ENCODE peak calls at places on chromosomes 1 and 21, in five cellular contexts. M is heart left ventricle; H is CD4-positive, CD25-positive, alpha-beta regulatory T cell; C is left lung; G is aorta. J is an unnamed sample.

GRCh38 chr1:34320081-34320480 is 143.4 kb downstream of the C1orf94 start:
- DNase-seq in H (no peak), M (no peak), G (no peak), C (no peak), J (no peak)

GRCh38 chr1:54314691-54315455 is 91.3 kb downstream of the SSBP3 start:
- DNase-seq in G (no peak), C (no peak), M (no peak), H (no peak), J (no peak)

GRCh38 chr1:202143011-202143767 is 1.3 kb downstream of the ARL8A start:
- DNase-seq in H (peak; percentile 23), G (peak; percentile 73), C (peak; percentile 86), M (no peak), J (no peak)

GRCh38 chr1:8004803-8005573 is 21.1 kb downstream of the ERRFI1 start:
- DNase-seq in C (peak; percentile 81), M (peak; percentile 87), G (peak; percentile 88), H (no peak), J (no peak)

GRCh38 chr1:151968791-151969399 is 24.8 kb downstream of the S100A10 start:
- DNase-seq in M (no peak), C (no peak), G (no peak), H (no peak), J (no peak)

GRCh38 chr1:53274026-53274425 is 35.7 kb upstream of the MAGOH start:
- DNase-seq in M (no peak), G (no peak), H (no peak), C (no peak), J (no peak)

GRCh38 chr1:38178236-38178635 is 131.6 kb upstream of the POU3F1 start:
- DNase-seq in G (no peak), M (no peak), C (no peak), H (no peak), J (no peak)

GRCh38 chr1:117929340-117930172 is at the start of the genes GDAP2 and WDR3:
- DNase-seq in C (peak; percentile 97), H (peak; percentile 95), M (peak; percentile 98), G (peak; percentile 98), J (peak; percentile 95)

GRCh38 chr21:32861871-32862270 is 90.3 kb upstream of the PAXBP1 start:
- DNase-seq in G (no peak), H (no peak), C (no peak), M (no peak), J (no peak)

GRCh38 chr1:94621392-94621791 is 79.8 kb upstream of the F3 start:
- DNase-seq in C (no peak), M (no peak), H (no peak), G (no peak), J (no peak)

GRCh38 chr1:154877370-154877974 is 7.4 kb upstream of the KCNN3 start:
- DNase-seq in C (no peak), H (no peak), G (no peak), M (no peak), J (no peak)

GRCh38 chr21:29403922-29404538 is 105.3 kb downstream of the BACH1 start:
- DNase-seq in G (no peak), H (no peak), C (peak; percentile 77), M (peak; percentile 23), J (no peak)

GRCh38 chr21:33901421-33902288 is 13.9 kb downstream of the ATP5PO start:
- DNase-seq in C (no peak), M (peak; percentile 36), G (no peak), H (no peak), J (no peak)

GRCh38 chr1:83942914-83943313 is 56.0 kb downstream of the TTLL7 start:
- DNase-seq in G (no peak), C (no peak), M (no peak), H (no peak), J (no peak)

GRCh38 chr1:25245809-25246599 is 1.2 kb downstream of the RSRP1 start:
- DNase-seq in C (no peak), G (no peak), H (peak; percentile 8), M (no peak), J (no peak)

GRCh38 chr1:230868736-230869385 is 540 bp upstream of the C1orf198 start:
- DNase-seq in H (no peak), C (peak; percentile 80), G (peak; percentile 81), M (peak; percentile 74), J (no peak)

GRCh38 chr1:180177931-180178330 is 23.3 kb downstream of the QSOX1 start:
- DNase-seq in C (no peak), G (peak; percentile 13), M (no peak), H (no peak), J (no peak)

GRCh38 chr1:72105201-72105600 is 177.1 kb downstream of the NEGR1 start:
- DNase-seq in G (no peak), C (no peak), M (no peak), H (no peak), J (no peak)

GRCh38 chr1:155951753-155952504 is 10.5 kb downstream of the RXFP4 start:
- DNase-seq in M (no peak), C (no peak), H (no peak), G (peak; percentile 18), J (no peak)

GRCh38 chr21:16583567-16583966 is 853.8 kb downstream of the USP25 start:
- DNase-seq in H (no peak), G (no peak), C (no peak), M (no peak), J (no peak)

GRCh38 chr1:222739465-222739864 is 2.5 kb downstream of the FAM177B start:
- DNase-seq in M (no peak), G (no peak), C (no peak), H (no peak), J (no peak)

GRCh38 chr1:161069201-161069685 is 448 bp downstream of the ARHGAP30 start:
- DNase-seq in C (no peak), G (peak; percentile 52), M (no peak), H (peak; percentile 25), J (no peak)

GRCh38 chr1:95012389-95012788 is 60.4 kb downstream of the ALG14 start:
- DNase-seq in H (no peak), M (no peak), C (no peak), G (no peak), J (no peak)

GRCh38 chr1:50959303-50959912 is 659 bp downstream of the FAF1 start:
- DNase-seq in H (no peak), C (no peak), M (no peak), G (no peak), J (no peak)

DNA sequence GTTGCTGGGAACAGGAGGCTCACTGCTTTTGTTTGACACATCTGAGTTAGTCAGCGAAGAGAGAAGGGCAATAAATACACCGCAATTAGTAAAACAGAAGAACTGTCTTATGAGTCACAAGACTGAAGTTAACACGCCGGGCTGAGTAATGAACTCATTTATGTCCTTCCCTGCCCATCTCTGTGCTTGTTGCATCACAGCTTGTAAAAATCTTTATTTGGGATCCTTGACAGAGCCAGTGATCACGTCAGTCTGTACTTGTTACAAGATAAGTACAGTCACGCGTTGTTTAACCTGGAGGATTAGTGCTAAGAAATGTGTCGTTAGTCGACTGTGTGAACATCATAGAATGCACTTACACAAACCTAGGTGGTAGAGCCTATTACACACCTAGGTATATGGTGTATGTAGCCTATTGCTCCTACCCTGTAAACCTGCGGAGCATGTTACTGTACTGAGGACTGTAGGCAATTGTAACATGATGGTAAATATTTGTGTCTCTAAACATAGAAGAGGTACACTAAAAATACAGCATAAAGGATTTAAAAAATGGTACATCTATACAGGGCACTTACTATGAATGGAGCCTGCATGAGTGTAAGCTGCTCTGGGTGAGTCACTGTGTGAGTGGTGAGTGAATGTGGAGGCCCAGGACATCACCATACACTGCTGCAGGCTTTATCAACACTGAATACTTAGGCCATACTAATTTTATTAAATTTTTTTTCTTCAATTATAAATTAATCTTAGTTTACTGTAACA is 272.2 kb downstream of the TNR start:
- DNase-seq in M (no peak), G (no peak), H (no peak), C (no peak), J (no peak)
- H3K27ac ChIP-seq in M (no peak overlapping the region), G (no peak overlapping the region), H (no peak overlapping the region), C (no peak overlapping the region), J (no peak overlapping the region)

DNA sequence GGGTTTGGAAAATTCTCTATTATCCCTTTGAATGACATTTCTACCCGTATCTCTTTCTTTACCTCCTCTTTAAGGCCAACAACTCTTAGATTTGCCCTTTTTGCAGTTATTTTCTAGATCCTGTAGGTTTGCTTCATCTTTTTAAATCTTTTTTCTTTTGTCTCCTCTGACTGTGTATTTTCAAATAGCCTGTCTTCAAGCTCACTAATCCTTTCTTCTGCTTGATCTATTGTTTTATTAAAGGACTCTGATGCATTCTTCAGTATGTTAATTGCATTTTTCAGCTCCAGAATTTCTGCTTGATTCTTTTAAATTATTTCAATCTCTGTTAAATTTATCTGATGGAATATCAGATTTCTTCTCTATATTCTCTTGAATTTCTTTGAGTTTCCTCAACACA is 324.3 kb downstream of the PLA2G4A start:
- DNase-seq in H (no peak), M (no peak), C (no peak), G (no peak), J (no peak)
- H3K9me3 ChIP-seq in H (peaks cover 17% of the 10 kb centered on the region), M (peaks cover 16% of the 10 kb centered on the region), C (no peaks in the 10 kb centered on the region), G (peaks cover 3% of the 10 kb centered on the region), J (no peaks in the 10 kb centered on the region)

GRCh38 chr1:3541930-3542329 is 69.4 kb downstream of the MEGF6 start:
- DNase-seq in G (peak; percentile 68), C (no peak), M (peak; percentile 51), H (no peak), J (no peak)

GRCh38 chr1:3540876-3541275 is 70.4 kb downstream of the MEGF6 start:
- DNase-seq in C (no peak), G (no peak), M (no peak), H (no peak), J (no peak)

GRCh38 chr1:3537359-3537758 is 73.9 kb downstream of the MEGF6 start:
- DNase-seq in G (no peak), H (no peak), C (no peak), M (no peak), J (no peak)

GRCh38 chr1:3541465-3541864 is 69.8 kb downstream of the MEGF6 start:
- DNase-seq in C (no peak), H (no peak), G (peak; percentile 70), M (no peak), J (no peak)

DNA sequence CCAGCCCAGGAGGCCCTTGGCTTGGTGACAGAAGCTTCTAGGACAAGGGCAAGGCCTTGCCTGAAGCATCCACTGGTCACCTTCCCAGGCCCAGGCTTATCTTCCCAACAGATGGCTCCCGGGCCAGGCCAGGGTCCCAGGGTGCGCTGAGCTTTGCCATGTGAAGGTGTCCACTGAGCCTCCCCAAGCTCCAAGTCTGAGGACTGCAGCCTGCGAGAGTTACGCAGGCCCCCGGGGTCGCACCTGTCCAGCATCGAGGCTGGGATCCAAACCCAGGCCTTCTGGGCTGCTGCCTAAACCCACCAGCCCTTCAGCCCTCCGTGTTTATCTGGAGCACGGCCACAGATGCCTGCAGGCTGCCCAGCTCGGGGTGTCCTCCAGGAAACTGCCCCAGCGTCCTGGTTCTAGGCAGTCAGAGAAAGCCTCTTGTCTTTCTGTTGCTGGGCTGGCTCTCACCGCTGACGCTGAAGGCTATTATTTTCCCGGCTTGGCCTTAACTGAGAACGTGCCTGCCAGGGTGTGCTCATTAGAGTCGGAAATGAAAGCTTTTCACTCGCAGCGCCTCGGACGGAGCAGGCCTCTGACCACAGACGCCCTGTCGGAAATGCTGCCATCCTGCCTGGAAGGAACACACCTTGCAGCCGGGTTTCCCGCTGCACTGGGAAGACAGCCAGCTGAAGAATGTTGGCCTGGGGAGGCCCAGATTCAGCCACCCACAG is 71.4 kb downstream of the MEGF6 start:
- DNase-seq in C (no peak), G (peak; percentile 73), H (no peak), M (no peak), J (no peak)
- H3K27ac ChIP-seq in C (peak overlapping the region; percentile 31), G (no peak overlapping the region), H (no peak overlapping the region), M (no peak overlapping the region), J (no peak overlapping the region)

DNA sequence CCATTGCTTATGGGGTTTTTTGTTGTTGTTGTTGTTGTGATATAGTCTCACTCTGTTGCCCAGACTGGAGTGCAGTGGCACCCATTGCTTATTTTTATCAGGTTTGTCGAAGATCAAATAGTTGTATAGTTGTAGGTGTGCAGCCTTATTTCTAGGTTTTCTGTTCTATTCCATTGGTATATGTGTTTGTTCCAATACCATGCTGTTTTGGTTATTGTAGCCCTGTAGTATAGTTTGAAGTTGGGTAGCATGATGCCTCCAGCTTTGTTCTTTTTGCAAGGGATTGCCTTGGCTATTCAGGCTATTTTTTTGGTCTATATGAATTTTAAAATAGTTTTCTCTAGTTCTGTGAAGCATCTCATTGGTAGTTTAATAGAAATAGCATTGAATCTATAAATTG is 11.6 kb downstream of the ZNF678 start:
- DNase-seq in G (no peak), M (no peak), C (no peak), H (no peak), J (no peak)
- H3K9me3 ChIP-seq in G (no peaks in the 10 kb centered on the region), M (peaks cover 3% of the 10 kb centered on the region), C (no peaks in the 10 kb centered on the region), H (peaks cover 41% of the 10 kb centered on the region), J (peaks cover 3% of the 10 kb centered on the region)

J was measured in effector memory CD4-positive, alpha-beta T cell.